ENCODE peak calls at places on chromosome 20, in ten cellular contexts. G, Q, O, V, H, F, A, D, C and W are unnamed samples.

GRCh38 chr20:43968341-43968740 is 53.7 kb downstream of the TOX2 start:
- DNase-seq in V (no peak), D (no peak), H (no peak), Q (no peak), G (no peak), O (no peak), A (no peak), C (no peak), F (no peak), W (no peak)

GRCh38 chr20:53795170-53795569 is 201.5 kb upstream of the ZNF217 start:
- DNase-seq in C (no peak), G (no peak), F (no peak), A (no peak), D (no peak), Q (peak), O (no peak), H (no peak), V (peak), W (no peak)

GRCh38 chr20:57658447-57659130 is 38.4 kb upstream of the ZBP1 start:
- DNase-seq in O (no peak), G (no peak), D (no peak), F (no peak), A (no peak), H (no peak), Q (no peak), V (no peak), C (no peak), W (no peak)

GRCh38 chr20:18832801-18833200 is 19.2 kb downstream of the SCP2D1 start:
- DNase-seq in A (no peak), G (no peak), H (no peak), F (no peak), C (no peak), O (no peak), V (no peak), Q (no peak), D (no peak), W (no peak)

GRCh38 chr20:15582146-15582776 is 991.0 kb downstream of the KIF16B start:
- DNase-seq in H (no peak), Q (no peak), O (no peak), A (no peak), G (no peak), V (peak), C (no peak), D (no peak), F (no peak), W (no peak)

GRCh38 chr20:11502051-11502450 is 415.6 kb upstream of the BTBD3 start:
- DNase-seq in Q (no peak), D (no peak), C (no peak), A (no peak), O (no peak), G (no peak), V (peak), F (no peak), H (peak), W (no peak)

GRCh38 chr20:62238569-62239277 is 402 bp downstream of the OSBPL2 start:
- DNase-seq in A (no peak), D (peak), H (no peak), O (peak), V (peak), Q (no peak), F (no peak), C (peak), G (no peak), W (no peak)

GRCh38 chr20:17808357-17808756 is 108.6 kb downstream of the BANF2 start:
- DNase-seq in Q (peak), O (no peak), F (no peak), D (no peak), H (no peak), G (no peak), A (no peak), V (no peak), C (no peak), W (no peak)

GRCh38 chr20:61922411-61922810 is 143.3 kb downstream of the TAF4 start:
- DNase-seq in O (no peak), Q (no peak), F (no peak), D (no peak), A (no peak), G (no peak), H (no peak), C (no peak), V (no peak), W (no peak)

GRCh38 chr20:36482044-36482473 is 59.3 kb upstream of the MYL9 start:
- DNase-seq in C (peak), G (no peak), Q (no peak), A (no peak), V (no peak), D (no peak), H (no peak), F (no peak), O (no peak), W (no peak)